ENCODE peak calls at places on chromosomes 6 and 20, in ten cellular contexts. R, B, X, V, D, Q, Y, F, U and M are unnamed samples.

GRCh38 chr6:106098383-106099234 is 12.5 kb downstream of the PRDM1 start:
- DNase-seq in R (peak; percentile 72), B (peak; percentile 37), X (peak; percentile 72), V (peak; percentile 40), D (no peak), Q (peak; percentile 52), Y (peak; percentile 89), F (no peak), U (peak; percentile 80), M (no peak)

GRCh38 chr20:415820-416322 is 7.8 kb downstream of the RBCK1 start:
- DNase-seq in R (no peak), B (no peak), X (no peak), V (no peak), D (no peak), Q (no peak), Y (no peak), F (peak; percentile 85), U (no peak), M (no peak)

GRCh38 chr6:159819932-159820640 is 20.0 kb downstream of the PNLDC1 start:
- DNase-seq in R (no peak), B (no peak), X (no peak), V (peak; percentile 11), D (no peak), Q (no peak), Y (peak; percentile 74), F (no peak), U (no peak), M (no peak)

GRCh38 chr20:63546256-63546655 is 1.3 kb downstream of the SRMS start:
- DNase-seq in R (no peak), B (no peak), X (no peak), V (no peak), D (no peak), Q (no peak), Y (no peak), F (no peak), U (no peak), M (no peak)

GRCh38 chr20:32941155-32941885 is 62.9 kb downstream of the SUN5 start:
- DNase-seq in R (no peak), B (no peak), X (no peak), V (no peak), D (no peak), Q (no peak), Y (no peak), F (no peak), U (no peak), M (no peak)

GRCh38 chr6:139754898-139755754 is 380.7 kb upstream of the CITED2 start:
- DNase-seq in R (no peak), B (no peak), X (no peak), V (no peak), D (no peak), Q (no peak), Y (no peak), F (no peak), U (no peak), M (no peak)

GRCh38 chr6:146240307-146240706 is 211.4 kb downstream of the GRM1 start:
- DNase-seq in R (no peak), B (no peak), X (no peak), V (no peak), D (no peak), Q (no peak), Y (no peak), F (no peak), U (no peak), M (no peak)

GRCh38 chr20:12028771-12029170 is 111.1 kb downstream of the BTBD3 start:
- DNase-seq in R (no peak), B (no peak), X (no peak), V (no peak), D (no peak), Q (no peak), Y (no peak), F (no peak), U (no peak), M (no peak)

GRCh38 chr6:54860739-54861138 is 14.2 kb downstream of the FAM83B start:
- DNase-seq in R (no peak), B (no peak), X (peak; percentile 66), V (no peak), D (no peak), Q (no peak), Y (no peak), F (no peak), U (peak; percentile 67), M (no peak)

GRCh38 chr6:49423817-49424216 is 39.2 kb downstream of the MMUT start:
- DNase-seq in R (no peak), B (no peak), X (no peak), V (no peak), D (no peak), Q (no peak), Y (no peak), F (no peak), U (no peak), M (no peak)

GRCh38 chr6:90411292-90411781 is 114.7 kb upstream of the BACH2 start:
- DNase-seq in R (no peak), B (no peak), X (peak; percentile 64), V (no peak), D (no peak), Q (no peak), Y (no peak), F (no peak), U (peak; percentile 74), M (no peak)

GRCh38 chr20:31987744-31988143 is 19.8 kb downstream of the XKR7 start:
- DNase-seq in R (no peak), B (no peak), X (no peak), V (no peak), D (no peak), Q (no peak), Y (no peak), F (no peak), U (no peak), M (no peak)

GRCh38 chr20:33209789-33210188 is 7.4 kb upstream of the BPIFA3 start:
- DNase-seq in R (no peak), B (peak; percentile 78), X (peak; percentile 28), V (peak; percentile 95), D (peak; percentile 14), Q (peak; percentile 77), Y (peak; percentile 16), F (peak; percentile 82), U (peak; percentile 50), M (peak; percentile 20)

GRCh38 chr6:128518531-128519131 is 1.8 kb downstream of the PTPRK start:
- DNase-seq in R (no peak), B (no peak), X (no peak), V (no peak), D (no peak), Q (no peak), Y (peak; percentile 6), F (no peak), U (no peak), M (no peak)
- H3K27ac ChIP-seq in R (peak overlapping the region; percentile 94), B (peak overlapping the region; percentile 99), X (peak overlapping the region; percentile 100), V (no peak overlapping the region), D (no peak overlapping the region), Q (peak overlapping the region; percentile 18), Y (no peak overlapping the region), F (peak overlapping the region; percentile 92), U (peak overlapping the region; percentile 92), M (peak overlapping the region; percentile 89)

DNA sequence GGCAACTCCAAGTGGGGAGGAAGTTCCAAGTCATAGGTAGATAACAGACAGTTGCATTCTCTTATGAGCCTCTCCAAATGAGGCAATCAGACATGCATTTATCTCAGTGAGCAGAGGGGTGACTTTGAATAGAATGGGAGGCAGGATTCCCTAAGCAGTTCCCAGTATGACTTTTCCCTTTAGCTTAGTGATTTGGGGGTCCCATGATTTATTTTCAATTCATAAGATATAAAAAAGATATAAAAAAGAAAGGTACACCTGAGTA is 823 bp upstream of the UFL1 start:
- DNase-seq in R (no peak), B (no peak), X (no peak), V (no peak), D (no peak), Q (no peak), Y (no peak), F (no peak), U (peak; percentile 13), M (no peak)
- H3K27ac ChIP-seq in R (peak overlapping the region; percentile 92), B (peak overlapping the region; percentile 2), X (peak overlapping the region; percentile 98), V (no peak overlapping the region), D (no peak overlapping the region), Q (no peak overlapping the region), Y (peak overlapping the region; percentile 98), F (peak overlapping the region; percentile 99), U (no peak overlapping the region), M (no peak overlapping the region)

GRCh38 chr6:143449082-143449481 is 1.4 kb downstream of the ADAT2 start:
- DNase-seq in R (no peak), B (no peak), X (no peak), V (no peak), D (no peak), Q (no peak), Y (no peak), F (no peak), U (no peak), M (no peak)

GRCh38 chr6:143449731-143450452 is 603 bp downstream of the ADAT2 start:
- DNase-seq in R (no peak), B (no peak), X (peak; percentile 26), V (peak; percentile 30), D (no peak), Q (no peak), Y (peak; percentile 13), F (no peak), U (peak; percentile 38), M (no peak)

GRCh38 chr6:143451531-143451930 is 926 bp downstream of the PEX3 start:
- DNase-seq in R (no peak), B (no peak), X (no peak), V (no peak), D (no peak), Q (no peak), Y (no peak), F (no peak), U (no peak), M (no peak)

DNA sequence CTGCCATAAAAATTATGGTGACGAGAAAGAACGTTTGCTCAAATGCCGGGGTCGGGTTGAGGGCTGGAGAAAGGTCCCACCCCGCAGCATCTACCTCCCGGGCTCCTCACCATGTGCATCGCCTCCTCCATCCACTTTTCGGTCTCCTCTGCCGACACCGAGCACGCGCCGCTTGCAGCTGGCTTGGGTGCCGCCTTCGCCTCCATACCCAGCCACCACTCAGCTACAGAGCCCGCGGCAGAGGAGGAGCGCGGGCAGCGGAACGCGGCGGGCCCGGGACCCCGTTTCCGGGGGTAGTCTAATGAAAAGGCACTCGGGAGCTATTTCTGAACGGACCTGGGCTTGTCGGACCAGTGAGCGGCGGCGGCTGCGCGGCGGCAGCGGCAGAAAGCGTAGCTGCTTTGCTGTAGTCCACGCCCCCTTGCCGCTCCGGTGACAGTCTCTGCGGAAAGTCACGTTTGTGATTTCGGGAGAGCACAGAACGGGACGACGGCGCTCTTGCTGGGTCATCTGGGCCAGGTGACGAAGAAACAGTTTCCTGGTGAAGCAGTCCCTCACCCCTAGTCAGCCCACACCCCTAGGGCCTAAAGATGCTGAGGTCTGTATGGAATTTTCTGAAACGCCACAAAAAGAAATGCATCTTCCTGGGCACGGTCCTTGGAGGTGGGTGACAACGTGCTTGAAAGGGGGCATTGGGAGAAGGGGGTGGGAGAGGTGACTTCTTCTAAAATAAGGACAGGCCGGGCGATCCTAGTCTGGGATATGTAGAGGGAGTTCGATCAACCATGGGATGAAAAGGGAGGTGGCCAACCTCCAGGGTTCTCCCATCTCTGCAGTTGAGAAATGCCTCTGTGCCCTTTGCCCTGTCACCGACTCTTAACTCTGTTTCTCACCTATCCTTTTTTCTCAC is at the start of the genes ADAT2 and PEX3:
- DNase-seq in R (peak; percentile 95), B (peak; percentile 91), X (peak; percentile 89), V (peak; percentile 97), D (peak; percentile 69), Q (peak; percentile 94), Y (peak; percentile 94), F (peak; percentile 97), U (peak; percentile 95), M (peak; percentile 81)
- H3K27ac ChIP-seq in R (peak within 1 kb of the TSS; percentile 70), B (peak within 1 kb of the TSS; percentile 32), X (peak within 1 kb of the TSS; percentile 86), V (no peak within 1 kb of the TSS), D (peak within 1 kb of the TSS; percentile 80), Q (peak within 1 kb of the TSS; percentile 62), Y (peak within 1 kb of the TSS; percentile 80), F (peak within 1 kb of the TSS; percentile 73), U (peak within 1 kb of the TSS; percentile 76), M (peak within 1 kb of the TSS; percentile 68)

GRCh38 chr6:111710911-111711310 is 105.2 kb upstream of the TRAF3IP2 start:
- DNase-seq in R (peak; percentile 30), B (no peak), X (no peak), V (no peak), D (no peak), Q (no peak), Y (no peak), F (no peak), U (no peak), M (no peak)
- H3K27ac ChIP-seq in R (no peak overlapping the region), B (no peak overlapping the region), X (peak overlapping the region; percentile 1), V (no peak overlapping the region), D (peak overlapping the region; percentile 72), Q (peak overlapping the region; percentile 69), Y (peak overlapping the region; percentile 59), F (peak overlapping the region; percentile 25), U (no peak overlapping the region), M (no peak overlapping the region)